ENCODE peak calls at places on chromosome 19, in six cellular contexts. One of them, this sample, is unnamed.

GRCh38 chr19:28290963-28291657 is 921.8 kb downstream of the UQCRFS1 start:
- DNase-seq in IMR-90: no peak
- DNase-seq in neuronal stem cell: no peak
- DNase-seq in trophoblast cell: no peak
- DNase-seq in H9: peak; percentile 46
- DNase-seq in mesendoderm: peak; percentile 56
- DNase-seq in this sample: no peak

GRCh38 chr19:42076375-42076944 is 494 bp downstream of the ZNF574 start:
- DNase-seq in IMR-90: no peak
- DNase-seq in neuronal stem cell: no peak
- DNase-seq in trophoblast cell: no peak
- DNase-seq in H9: no peak
- DNase-seq in mesendoderm: no peak
- DNase-seq in this sample: no peak

GRCh38 chr19:52923782-52924593 is 760 bp upstream of the ZNF888 start:
- DNase-seq in IMR-90: no peak
- DNase-seq in neuronal stem cell: no peak
- DNase-seq in trophoblast cell: peak; percentile 78
- DNase-seq in H9: peak; percentile 79
- DNase-seq in mesendoderm: peak; percentile 83
- DNase-seq in this sample: no peak

GRCh38 chr19:41703602-41704293 is 4.7 kb upstream of the CEACAM5 start:
- DNase-seq in IMR-90: no peak
- DNase-seq in neuronal stem cell: no peak
- DNase-seq in trophoblast cell: no peak
- DNase-seq in H9: peak; percentile 13
- DNase-seq in mesendoderm: no peak
- DNase-seq in this sample: no peak

GRCh38 chr19:29285878-29286277 is 72.9 kb upstream of the UQCRFS1 start:
- DNase-seq in IMR-90: no peak
- DNase-seq in neuronal stem cell: peak; percentile 51
- DNase-seq in trophoblast cell: no peak
- DNase-seq in H9: peak; percentile 77
- DNase-seq in mesendoderm: peak; percentile 74
- DNase-seq in this sample: peak; percentile 69

GRCh38 chr19:33731886-33732285 is 64.8 kb upstream of the KCTD15 start:
- DNase-seq in IMR-90: no peak
- DNase-seq in neuronal stem cell: no peak
- DNase-seq in trophoblast cell: peak; percentile 30
- DNase-seq in H9: no peak
- DNase-seq in mesendoderm: no peak
- DNase-seq in this sample: no peak

GRCh38 chr19:15815306-15815705 is at the start of gene OR10H1:
- DNase-seq in IMR-90: no peak
- DNase-seq in neuronal stem cell: no peak
- DNase-seq in trophoblast cell: peak; percentile 51
- DNase-seq in H9: no peak
- DNase-seq in mesendoderm: no peak
- DNase-seq in this sample: no peak

GRCh38 chr19:39128511-39129079 is 3.0 kb downstream of the PAK4 start:
- DNase-seq in IMR-90: no peak
- DNase-seq in neuronal stem cell: no peak
- DNase-seq in trophoblast cell: peak; percentile 53
- DNase-seq in H9: no peak
- DNase-seq in mesendoderm: no peak
- DNase-seq in this sample: no peak

GRCh38 chr19:22735911-22736645 is 47.9 kb downstream of the ZNF99 start:
- DNase-seq in IMR-90: no peak
- DNase-seq in neuronal stem cell: no peak
- DNase-seq in trophoblast cell: no peak
- DNase-seq in H9: no peak
- DNase-seq in mesendoderm: no peak
- DNase-seq in this sample: no peak

GRCh38 chr19:1214862-1215731 is 9.5 kb downstream of the STK11 start:
- DNase-seq in IMR-90: no peak
- DNase-seq in neuronal stem cell: no peak
- DNase-seq in trophoblast cell: peak; percentile 73
- DNase-seq in H9: no peak
- DNase-seq in mesendoderm: no peak
- DNase-seq in this sample: no peak

GRCh38 chr19:6271721-6272410 is 7.9 kb downstream of the MLLT1 start:
- DNase-seq in IMR-90: peak; percentile 74
- DNase-seq in neuronal stem cell: no peak
- DNase-seq in trophoblast cell: no peak
- DNase-seq in H9: peak; percentile 48
- DNase-seq in mesendoderm: peak; percentile 51
- DNase-seq in this sample: no peak

DNA sequence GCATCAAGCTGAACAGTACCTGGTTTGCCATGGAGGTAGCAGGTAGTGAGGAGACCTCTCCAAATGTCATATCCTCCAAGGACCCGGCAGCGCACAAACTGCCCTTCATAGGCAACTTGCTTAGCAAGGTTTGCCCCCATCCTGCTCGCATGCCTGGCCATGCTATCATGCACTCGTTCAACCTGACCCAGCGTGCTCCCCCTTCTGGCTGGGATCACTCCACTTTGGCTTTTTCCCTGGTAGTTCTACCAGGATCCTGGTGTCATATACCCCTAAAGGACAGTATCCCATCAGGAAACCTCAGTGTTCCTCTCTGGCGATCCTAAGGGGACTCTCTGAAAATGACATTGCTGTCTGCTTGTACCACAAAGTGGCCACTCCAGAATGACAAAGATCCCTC is 38.6 kb upstream of the ZNF30 start:
- DNase-seq in IMR-90: no peak
- DNase-seq in neuronal stem cell: no peak
- DNase-seq in trophoblast cell: no peak
- DNase-seq in H9: no peak
- DNase-seq in mesendoderm: no peak
- DNase-seq in this sample: no peak
- H3K23ac ChIP-seq in IMR-90: no peak overlapping the region
- H3K23ac ChIP-seq in neuronal stem cell: no peak overlapping the region
- H3K23ac ChIP-seq in trophoblast cell: no peak overlapping the region
- H3K23ac ChIP-seq in H9: no peak overlapping the region
- H3K23ac ChIP-seq in mesendoderm: no peak overlapping the region
- H3K23ac ChIP-seq in this sample: no peak overlapping the region

GRCh38 chr19:48950830-48951519 is 3.7 kb upstream of the BAX start:
- DNase-seq in IMR-90: no peak
- DNase-seq in neuronal stem cell: no peak
- DNase-seq in trophoblast cell: no peak
- DNase-seq in H9: no peak
- DNase-seq in mesendoderm: no peak
- DNase-seq in this sample: no peak

GRCh38 chr19:48955308-48955958 is 758 bp downstream of the BAX start:
- DNase-seq in IMR-90: no peak
- DNase-seq in neuronal stem cell: no peak
- DNase-seq in trophoblast cell: no peak
- DNase-seq in H9: no peak
- DNase-seq in mesendoderm: no peak
- DNase-seq in this sample: no peak

GRCh38 chr19:48954011-48954594 is 572 bp upstream of the BAX start:
- DNase-seq in IMR-90: no peak
- DNase-seq in neuronal stem cell: no peak
- DNase-seq in trophoblast cell: no peak
- DNase-seq in H9: no peak
- DNase-seq in mesendoderm: no peak
- DNase-seq in this sample: no peak

GRCh38 chr19:48958006-48958405 is 3.3 kb downstream of the BAX start:
- DNase-seq in IMR-90: no peak
- DNase-seq in neuronal stem cell: no peak
- DNase-seq in trophoblast cell: no peak
- DNase-seq in H9: no peak
- DNase-seq in mesendoderm: no peak
- DNase-seq in this sample: no peak

GRCh38 chr19:48954595-48955307 is at the start of gene BAX:
- DNase-seq in IMR-90: peak; percentile 93
- DNase-seq in neuronal stem cell: peak; percentile 94
- DNase-seq in trophoblast cell: peak; percentile 98
- DNase-seq in H9: peak; percentile 99
- DNase-seq in mesendoderm: peak; percentile 98
- DNase-seq in this sample: peak; percentile 99
- H3K23ac ChIP-seq in IMR-90: peak within 1 kb of the TSS; percentile 99
- H3K23ac ChIP-seq in neuronal stem cell: peak within 1 kb of the TSS; percentile 99
- H3K23ac ChIP-seq in trophoblast cell: no peak within 1 kb of the TSS
- H3K23ac ChIP-seq in H9: no peak within 1 kb of the TSS
- H3K23ac ChIP-seq in mesendoderm: peak within 1 kb of the TSS; percentile 94
- H3K23ac ChIP-seq in this sample: no peak within 1 kb of the TSS

GRCh38 chr19:47228168-47228936 is 2.6 kb downstream of the BBC3 start:
- DNase-seq in IMR-90: peak; percentile 17
- DNase-seq in neuronal stem cell: no peak
- DNase-seq in trophoblast cell: peak; percentile 30
- DNase-seq in H9: peak; percentile 73
- DNase-seq in mesendoderm: peak; percentile 71
- DNase-seq in this sample: no peak

GRCh38 chr19:47227347-47228167 is 3.4 kb downstream of the BBC3 start:
- DNase-seq in IMR-90: peak; percentile 94
- DNase-seq in neuronal stem cell: peak; percentile 96
- DNase-seq in trophoblast cell: peak; percentile 71
- DNase-seq in H9: peak; percentile 99
- DNase-seq in mesendoderm: peak; percentile 100
- DNase-seq in this sample: peak; percentile 99

GRCh38 chr19:47225746-47226425 is 5.1 kb downstream of the BBC3 start:
- DNase-seq in IMR-90: peak; percentile 84
- DNase-seq in neuronal stem cell: peak; percentile 87
- DNase-seq in trophoblast cell: peak; percentile 92
- DNase-seq in H9: peak; percentile 88
- DNase-seq in mesendoderm: peak; percentile 94
- DNase-seq in this sample: peak; percentile 91

GRCh38 chr19:47228937-47229673 is 1.9 kb downstream of the BBC3 start:
- DNase-seq in IMR-90: peak; percentile 61
- DNase-seq in neuronal stem cell: no peak
- DNase-seq in trophoblast cell: no peak
- DNase-seq in H9: no peak
- DNase-seq in mesendoderm: peak; percentile 43
- DNase-seq in this sample: no peak

GRCh38 chr19:47226426-47227346 is 4.3 kb downstream of the BBC3 start:
- DNase-seq in IMR-90: peak; percentile 67
- DNase-seq in neuronal stem cell: no peak
- DNase-seq in trophoblast cell: peak; percentile 57
- DNase-seq in H9: peak; percentile 75
- DNase-seq in mesendoderm: peak; percentile 89
- DNase-seq in this sample: peak; percentile 69
- H3K23ac ChIP-seq in IMR-90: peak overlapping the region; percentile 84
- H3K23ac ChIP-seq in neuronal stem cell: peak overlapping the region; percentile 100
- H3K23ac ChIP-seq in trophoblast cell: no peak overlapping the region
- H3K23ac ChIP-seq in H9: no peak overlapping the region
- H3K23ac ChIP-seq in mesendoderm: peak overlapping the region; percentile 85
- H3K23ac ChIP-seq in this sample: no peak overlapping the region

DNA sequence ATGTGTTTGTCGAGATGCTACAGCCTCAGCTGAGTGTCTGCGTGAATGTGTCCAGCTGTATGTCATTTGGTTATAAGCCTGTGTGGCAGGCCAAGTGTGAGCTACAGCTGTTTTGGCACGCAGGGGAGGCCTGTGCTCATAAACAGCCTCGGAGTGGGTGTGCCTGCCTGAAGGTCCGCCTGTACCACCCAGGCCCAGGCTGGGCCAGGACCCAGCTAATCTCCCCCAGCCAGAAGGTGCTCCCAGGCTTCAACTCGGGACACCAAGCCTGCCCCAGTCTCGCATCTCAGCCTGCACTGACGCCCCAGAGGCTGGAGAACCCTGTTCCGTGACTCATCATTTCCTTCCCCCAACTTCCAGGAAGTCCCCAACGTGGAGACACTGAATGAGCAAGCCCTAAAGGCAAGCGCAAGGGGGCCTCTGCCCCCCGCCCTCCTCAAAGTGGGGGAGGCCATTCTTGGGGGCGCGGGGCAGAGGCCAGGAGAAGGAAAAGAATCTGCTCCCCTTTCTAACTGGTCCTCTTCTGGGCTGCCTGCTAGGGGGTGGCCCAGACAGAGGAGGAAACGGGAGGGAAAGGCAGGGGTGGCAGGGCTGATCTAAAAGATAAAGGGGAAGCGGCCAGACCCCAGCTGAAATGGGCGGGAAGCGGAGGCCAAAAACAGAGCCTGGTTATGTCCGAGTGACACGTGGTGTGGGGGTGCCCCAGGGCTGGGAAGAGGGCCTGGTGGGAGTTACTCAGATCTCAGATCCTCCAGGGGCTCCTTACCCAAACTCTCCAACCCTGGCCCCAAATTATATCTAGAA is 2.0 kb downstream of the SLC1A5 start:
- DNase-seq in IMR-90: peak; percentile 83
- DNase-seq in neuronal stem cell: peak; percentile 33
- DNase-seq in trophoblast cell: peak; percentile 64
- DNase-seq in H9: no peak
- DNase-seq in mesendoderm: peak; percentile 89
- DNase-seq in this sample: peak; percentile 61
- H3K23ac ChIP-seq in IMR-90: peak overlapping the region; percentile 96
- H3K23ac ChIP-seq in neuronal stem cell: no peak overlapping the region
- H3K23ac ChIP-seq in trophoblast cell: no peak overlapping the region
- H3K23ac ChIP-seq in H9: no peak overlapping the region
- H3K23ac ChIP-seq in mesendoderm: peak overlapping the region; percentile 29
- H3K23ac ChIP-seq in this sample: no peak overlapping the region